ENCODE peak calls at places on chromosomes 5 and 9, in four cellular contexts. D is MM.1S; A is pancreas; H is effector memory CD4-positive, alpha-beta T cell. N is an unnamed sample. For H3K4me1, the result is how much of the 10 kb centered on the place peaks cover.

GRCh38 chr5:52837068-52837467 is 49.4 kb downstream of the ITGA1 start:
- DNase-seq in A (no peak), H (no peak), D (no peak), N (peak)

GRCh38 chr9:110712955-110713354 is 44.4 kb downstream of the MUSK start:
- DNase-seq in A (no peak), H (no peak), D (no peak), N (no peak)

GRCh38 chr9:89666364-89666763 is 61.6 kb downstream of the GADD45G start:
- DNase-seq in H (no peak), D (no peak), A (no peak), N (no peak)

GRCh38 chr9:27340876-27341540 is 44.1 kb upstream of the EQTN start:
- DNase-seq in H (no peak), A (no peak), D (no peak), N (peak)

GRCh38 chr9:6214903-6215302 is 704 bp upstream of the IL33 start:
- DNase-seq in H (no peak), D (no peak), A (no peak), N (no peak)

GRCh38 chr5:29750453-29750852 is 1443.0 kb upstream of the CDH6 start:
- DNase-seq in D (no peak), H (no peak), A (no peak), N (no peak)

GRCh38 chr5:134041570-134042411 is 37.0 kb upstream of the VDAC1 start:
- DNase-seq in A (no peak), H (no peak), D (no peak), N (no peak)

GRCh38 chr5:108529381-108529780 is 147.5 kb upstream of the FBXL17 start:
- DNase-seq in A (no peak), H (no peak), D (no peak), N (no peak)

GRCh38 chr5:165497707-165498106 is 1992.3 kb downstream of the MAT2B start:
- DNase-seq in A (no peak), H (no peak), D (peak), N (peak)

GRCh38 chr5:66171349-66172344 is 27.5 kb downstream of the SREK1 start:
- DNase-seq in A (no peak), D (peak), H (peak), N (peak)

GRCh38 chr9:81759680-81760215 is 70.4 kb upstream of the TLE1 start:
- DNase-seq in D (no peak), H (no peak), A (no peak), N (no peak)

GRCh38 chr5:144511581-144512072 is 341.0 kb downstream of the KCTD16 start:
- DNase-seq in H (no peak), D (no peak), A (no peak), N (no peak)

GRCh38 chr5:151192626-151193025 is 31.3 kb downstream of the CCDC69 start:
- DNase-seq in H (no peak), A (no peak), D (no peak), N (no peak)

GRCh38 chr5:171415115-171415730 is 4.2 kb upstream of the FGF18 start:
- DNase-seq in A (no peak), H (no peak), D (no peak), N (no peak)

GRCh38 chr9:114677418-114677817 is 4.6 kb downstream of the TEX48 start:
- DNase-seq in H (no peak), D (no peak), A (no peak), N (peak)

GRCh38 chr9:113621309-113621791 is 157.8 kb downstream of the RGS3 start:
- DNase-seq in H (no peak), D (no peak), A (peak), N (no peak)

GRCh38 chr9:113619156-113619861 is 155.8 kb downstream of the RGS3 start:
- DNase-seq in A (peak), D (no peak), H (no peak), N (no peak)

GRCh38 chr9:113622038-113622437 is 158.5 kb downstream of the RGS3 start:
- DNase-seq in D (no peak), A (peak), H (no peak), N (no peak)

GRCh38 chr9:113620016-113620376 is 156.5 kb downstream of the RGS3 start:
- DNase-seq in A (no peak), H (no peak), D (no peak), N (no peak)

DNA sequence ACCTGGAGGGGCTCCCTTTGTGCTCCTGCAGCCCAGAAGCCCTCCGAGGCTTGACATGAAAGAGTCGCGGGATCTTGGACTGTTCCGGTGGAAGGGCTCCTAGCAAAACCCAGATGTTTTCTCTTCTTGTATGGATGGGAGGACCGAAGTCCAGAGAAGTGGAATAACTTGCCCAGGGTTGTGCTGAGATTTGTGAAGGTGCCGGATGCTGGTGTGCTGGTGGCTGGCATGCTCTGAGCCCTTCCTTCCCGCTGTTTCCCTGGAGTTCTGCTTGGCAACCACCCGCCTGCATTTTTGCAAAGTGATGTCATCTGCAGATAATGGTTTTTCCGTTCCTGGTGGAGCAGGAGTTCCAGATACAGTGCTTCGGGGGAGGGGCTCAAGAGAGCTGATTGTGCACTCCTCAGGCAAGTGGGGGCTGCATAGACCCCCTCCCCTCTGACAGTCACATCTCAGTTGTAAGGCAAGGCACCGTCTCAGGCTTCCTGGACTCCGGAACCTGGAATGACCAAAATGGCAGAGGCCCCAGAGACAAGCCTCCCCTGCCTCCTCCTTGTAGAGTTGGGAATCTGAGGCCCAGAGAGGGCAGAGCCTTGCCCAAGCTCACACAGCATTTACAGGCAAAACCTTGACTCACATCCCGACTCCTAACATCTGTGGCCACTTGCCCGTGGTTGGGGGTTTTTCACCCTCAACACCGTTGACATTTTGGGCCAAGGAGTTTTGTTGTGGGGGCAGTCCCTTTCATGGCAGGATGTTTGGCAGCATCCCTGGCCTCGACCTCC is 157.0 kb downstream of the RGS3 start:
- DNase-seq in H (no peak), A (peak), D (no peak), N (peak)
- H3K4me1 ChIP-seq in H (under half), A (under half), D (under half), N (under half)

DNA sequence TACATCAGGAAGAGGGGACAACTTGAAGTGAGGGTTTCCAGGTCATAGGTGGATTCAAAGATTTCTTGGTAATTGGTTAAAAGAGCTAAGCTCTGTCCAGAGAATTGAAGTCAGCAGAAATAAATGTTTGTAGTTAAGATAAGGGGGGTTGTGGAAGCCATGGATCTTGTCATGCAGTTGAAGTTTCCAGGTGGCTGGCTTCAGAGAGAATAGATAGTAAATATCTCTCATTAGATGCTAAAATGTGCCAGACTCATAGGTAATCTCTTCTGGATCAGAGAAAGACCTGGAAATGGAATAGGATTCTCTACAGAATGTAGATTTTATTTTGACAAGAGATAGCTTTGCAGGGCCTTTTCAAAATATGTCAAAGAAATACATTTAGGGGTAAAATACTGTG is 491.7 kb downstream of the PRR16 start:
- DNase-seq in A (no peak), D (no peak), H (no peak), N (no peak)
- H3K4me1 ChIP-seq in A (under half), D (under half), H (under half), N (under half)

DNA sequence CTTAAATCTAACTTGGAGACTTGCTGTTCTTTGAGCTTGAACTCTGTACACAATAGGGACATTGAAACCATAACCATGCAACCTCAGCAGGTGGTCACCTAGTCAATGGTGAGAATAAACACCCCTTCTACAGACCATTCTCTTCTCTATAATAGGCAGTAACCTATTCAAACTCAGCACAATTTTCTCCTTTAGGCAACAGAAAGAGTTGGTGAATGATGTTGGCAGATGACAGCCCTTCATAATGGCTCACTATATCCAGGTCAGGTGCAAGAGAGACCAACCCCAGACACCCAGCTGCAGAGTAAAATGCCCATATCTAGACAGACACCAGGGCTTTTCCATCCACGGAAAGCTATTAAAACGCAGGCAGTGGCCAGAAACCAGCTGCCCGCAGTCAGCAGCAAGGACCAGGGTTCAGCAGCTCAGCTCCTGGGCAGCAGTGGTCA is 106.7 kb downstream of the SERINC5 start:
- DNase-seq in A (no peak), D (peak), H (no peak), N (no peak)
- H3K4me1 ChIP-seq in A (under half), D (under half), H (half or more), N (under half)

DNA sequence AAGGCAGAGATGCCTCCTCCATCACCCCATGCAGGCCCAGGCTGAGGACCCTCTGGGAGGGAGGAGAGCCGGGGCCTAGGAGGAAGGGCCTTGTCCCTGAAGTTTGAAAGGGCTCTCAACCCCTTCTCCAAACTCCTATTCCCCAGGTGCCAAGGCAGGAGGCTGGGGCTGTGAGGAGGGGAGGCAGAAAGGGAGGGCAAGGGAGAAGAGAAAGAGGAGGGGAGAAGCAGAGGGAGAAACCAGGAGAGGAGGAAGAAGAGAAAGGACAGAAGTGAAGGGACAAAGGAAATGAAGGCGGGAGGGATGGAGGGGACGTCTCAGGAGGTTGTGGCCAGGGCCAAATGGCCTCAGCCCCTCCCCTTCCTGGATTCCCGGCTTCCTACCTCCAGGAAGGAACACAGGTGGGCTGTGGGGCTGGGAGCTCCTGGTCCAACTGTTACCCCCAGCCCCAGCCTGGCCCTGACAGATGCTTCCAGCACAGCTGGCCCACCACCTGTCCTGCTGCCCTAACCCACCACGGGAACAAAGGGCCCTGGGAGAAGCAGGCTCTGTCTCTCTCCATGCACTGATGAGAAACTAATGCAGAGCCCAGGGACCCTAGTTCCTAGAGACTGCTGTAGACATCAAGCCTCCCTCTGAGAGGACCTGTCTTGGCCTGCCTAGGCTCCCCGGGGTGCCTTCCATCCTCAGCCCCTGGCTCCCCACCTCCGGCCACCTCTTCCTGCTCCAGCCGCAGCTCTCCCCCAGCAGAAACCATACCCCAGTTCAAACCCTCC is 3.5 kb downstream of the DBN1 start:
- DNase-seq in H (no peak), A (no peak), D (no peak), N (no peak)
- H3K4me1 ChIP-seq in H (under half), A (under half), D (under half), N (under half)

N was measured in cardiac muscle cell.